ENCODE peak calls at places on chromosomes 11 and 22, in eight cellular contexts. One of them, this sample, is unnamed.

GRCh38 chr11:115199501-115199900 is 304.7 kb downstream of the CADM1 start:
- DNase-seq in CD8-positive, alpha-beta memory T cell: no peak
- DNase-seq in M059J: peak; percentile 56
- DNase-seq in small intestine: no peak
- DNase-seq in iris pigment epithelial cell: peak; percentile 19
- DNase-seq in thyroid gland: no peak
- DNase-seq in RWPE2: no peak
- DNase-seq in H9: no peak
- DNase-seq in this sample: no peak

GRCh38 chr11:130390071-130390758 is 38.2 kb downstream of the ADAMTS8 start:
- DNase-seq in CD8-positive, alpha-beta memory T cell: no peak
- DNase-seq in M059J: peak; percentile 60
- DNase-seq in small intestine: peak; percentile 26
- DNase-seq in iris pigment epithelial cell: peak; percentile 94
- DNase-seq in thyroid gland: no peak
- DNase-seq in RWPE2: no peak
- DNase-seq in H9: no peak
- DNase-seq in this sample: no peak

GRCh38 chr11:47435687-47436086 is 9.4 kb upstream of the PSMC3 start:
- DNase-seq in CD8-positive, alpha-beta memory T cell: no peak
- DNase-seq in M059J: no peak
- DNase-seq in small intestine: no peak
- DNase-seq in iris pigment epithelial cell: no peak
- DNase-seq in thyroid gland: no peak
- DNase-seq in RWPE2: no peak
- DNase-seq in H9: no peak
- DNase-seq in this sample: no peak

GRCh38 chr11:23112987-23113886 is 253.0 kb upstream of the CCDC179 start:
- DNase-seq in CD8-positive, alpha-beta memory T cell: no peak
- DNase-seq in M059J: peak; percentile 70
- DNase-seq in small intestine: peak; percentile 91
- DNase-seq in iris pigment epithelial cell: peak; percentile 56
- DNase-seq in thyroid gland: no peak
- DNase-seq in RWPE2: no peak
- DNase-seq in H9: peak; percentile 48
- DNase-seq in this sample: no peak

GRCh38 chr11:43580735-43581369 is 99.7 kb upstream of the HSD17B12 start:
- DNase-seq in CD8-positive, alpha-beta memory T cell: no peak
- DNase-seq in M059J: peak; percentile 46
- DNase-seq in small intestine: no peak
- DNase-seq in iris pigment epithelial cell: no peak
- DNase-seq in thyroid gland: no peak
- DNase-seq in RWPE2: no peak
- DNase-seq in H9: no peak
- DNase-seq in this sample: no peak

GRCh38 chr22:35421121-35421520 is 21.2 kb downstream of the MCM5 start:
- DNase-seq in CD8-positive, alpha-beta memory T cell: no peak
- DNase-seq in M059J: no peak
- DNase-seq in small intestine: no peak
- DNase-seq in iris pigment epithelial cell: no peak
- DNase-seq in thyroid gland: no peak
- DNase-seq in RWPE2: no peak
- DNase-seq in H9: peak; percentile 51
- DNase-seq in this sample: no peak

GRCh38 chr11:102614485-102614884 is 10.6 kb downstream of the MMP20 start:
- DNase-seq in CD8-positive, alpha-beta memory T cell: no peak
- DNase-seq in M059J: no peak
- DNase-seq in small intestine: no peak
- DNase-seq in iris pigment epithelial cell: no peak
- DNase-seq in thyroid gland: no peak
- DNase-seq in RWPE2: no peak
- DNase-seq in H9: no peak
- DNase-seq in this sample: no peak

GRCh38 chr11:28559497-28559896 is 451.3 kb downstream of the METTL15 start:
- DNase-seq in CD8-positive, alpha-beta memory T cell: no peak
- DNase-seq in M059J: no peak
- DNase-seq in small intestine: peak; percentile 48
- DNase-seq in iris pigment epithelial cell: peak; percentile 60
- DNase-seq in thyroid gland: no peak
- DNase-seq in RWPE2: no peak
- DNase-seq in H9: no peak
- DNase-seq in this sample: no peak

GRCh38 chr11:59706518-59707285 is 6.9 kb downstream of the OR10V1 start:
- DNase-seq in CD8-positive, alpha-beta memory T cell: no peak
- DNase-seq in M059J: peak; percentile 97
- DNase-seq in small intestine: peak; percentile 79
- DNase-seq in iris pigment epithelial cell: peak; percentile 91
- DNase-seq in thyroid gland: no peak
- DNase-seq in RWPE2: peak; percentile 80
- DNase-seq in H9: no peak
- DNase-seq in this sample: no peak

GRCh38 chr11:72930011-72930410 is 115.8 kb downstream of the ATG16L2 start:
- DNase-seq in CD8-positive, alpha-beta memory T cell: no peak
- DNase-seq in M059J: peak; percentile 4
- DNase-seq in small intestine: no peak
- DNase-seq in iris pigment epithelial cell: peak; percentile 64
- DNase-seq in thyroid gland: no peak
- DNase-seq in RWPE2: no peak
- DNase-seq in H9: no peak
- DNase-seq in this sample: no peak

GRCh38 chr11:96152623-96153022 is 190.4 kb downstream of the MAML2 start:
- DNase-seq in CD8-positive, alpha-beta memory T cell: no peak
- DNase-seq in M059J: no peak
- DNase-seq in small intestine: no peak
- DNase-seq in iris pigment epithelial cell: no peak
- DNase-seq in thyroid gland: no peak
- DNase-seq in RWPE2: no peak
- DNase-seq in H9: no peak
- DNase-seq in this sample: peak; percentile 31

GRCh38 chr11:35138606-35138948 is 394 bp upstream of the CD44 start:
- DNase-seq in CD8-positive, alpha-beta memory T cell: no peak
- DNase-seq in M059J: no peak
- DNase-seq in small intestine: no peak
- DNase-seq in iris pigment epithelial cell: no peak
- DNase-seq in thyroid gland: no peak
- DNase-seq in RWPE2: no peak
- DNase-seq in H9: peak; percentile 39
- DNase-seq in this sample: no peak

GRCh38 chr11:27088353-27088752 is 47.7 kb downstream of the BBOX1 start:
- DNase-seq in CD8-positive, alpha-beta memory T cell: no peak
- DNase-seq in M059J: no peak
- DNase-seq in small intestine: no peak
- DNase-seq in iris pigment epithelial cell: peak; percentile 40
- DNase-seq in thyroid gland: no peak
- DNase-seq in RWPE2: no peak
- DNase-seq in H9: no peak
- DNase-seq in this sample: no peak

GRCh38 chr11:65778901-65779668 is 1.7 kb downstream of the AP5B1 start:
- DNase-seq in CD8-positive, alpha-beta memory T cell: peak; percentile 35
- DNase-seq in M059J: no peak
- DNase-seq in small intestine: no peak
- DNase-seq in iris pigment epithelial cell: no peak
- DNase-seq in thyroid gland: no peak
- DNase-seq in RWPE2: no peak
- DNase-seq in H9: no peak
- DNase-seq in this sample: no peak

GRCh38 chr11:79182794-79183193 is 258.0 kb downstream of the TENM4 start:
- DNase-seq in CD8-positive, alpha-beta memory T cell: no peak
- DNase-seq in M059J: peak; percentile 41
- DNase-seq in small intestine: no peak
- DNase-seq in iris pigment epithelial cell: peak; percentile 47
- DNase-seq in thyroid gland: no peak
- DNase-seq in RWPE2: no peak
- DNase-seq in H9: no peak
- DNase-seq in this sample: no peak

GRCh38 chr11:77446911-77447629 is 26.8 kb downstream of the PAK1 start:
- DNase-seq in CD8-positive, alpha-beta memory T cell: no peak
- DNase-seq in M059J: no peak
- DNase-seq in small intestine: no peak
- DNase-seq in iris pigment epithelial cell: no peak
- DNase-seq in thyroid gland: no peak
- DNase-seq in RWPE2: no peak
- DNase-seq in H9: no peak
- DNase-seq in this sample: no peak

GRCh38 chr11:116800610-116801009 is 8.9 kb upstream of the APOA5 start:
- DNase-seq in CD8-positive, alpha-beta memory T cell: no peak
- DNase-seq in M059J: no peak
- DNase-seq in small intestine: no peak
- DNase-seq in iris pigment epithelial cell: no peak
- DNase-seq in thyroid gland: no peak
- DNase-seq in RWPE2: no peak
- DNase-seq in H9: no peak
- DNase-seq in this sample: no peak

GRCh38 chr11:80297808-80298460 is 857.1 kb upstream of the TENM4 start:
- DNase-seq in CD8-positive, alpha-beta memory T cell: no peak
- DNase-seq in M059J: peak; percentile 93
- DNase-seq in small intestine: no peak
- DNase-seq in iris pigment epithelial cell: peak; percentile 40
- DNase-seq in thyroid gland: no peak
- DNase-seq in RWPE2: no peak
- DNase-seq in H9: no peak
- DNase-seq in this sample: no peak

GRCh38 chr11:128678017-128678416 is 15.9 kb upstream of the FLI1 start:
- DNase-seq in CD8-positive, alpha-beta memory T cell: no peak
- DNase-seq in M059J: no peak
- DNase-seq in small intestine: no peak
- DNase-seq in iris pigment epithelial cell: no peak
- DNase-seq in thyroid gland: no peak
- DNase-seq in RWPE2: no peak
- DNase-seq in H9: no peak
- DNase-seq in this sample: no peak

This sample was measured in caudate nucleus.